ENCODE peak calls at places on chromosomes 5 and 9, in seven cellular contexts. M is bronchial epithelial cell; V is CD8-positive, alpha-beta T cell; D is adrenal gland; T is brain microvascular endothelial cell; X is foreskin fibroblast; G is transverse colon. H is an unnamed sample.

GRCh38 chr9:69104830-69105527 is 69.1 kb upstream of the TJP2 start:
- DNase-seq in M (peak), V (no peak), D (no peak), T (no peak), X (no peak), G (peak), H (no peak)

GRCh38 chr9:81477669-81478068 is 211.7 kb downstream of the TLE1 start:
- DNase-seq in M (no peak), V (no peak), D (no peak), T (no peak), X (peak), G (no peak), H (no peak)

GRCh38 chr9:123927625-123928308 is 2.2 kb downstream of the DENND1A start:
- DNase-seq in M (peak), V (no peak), D (no peak), T (no peak), X (peak), G (peak), H (peak)

GRCh38 chr5:82307431-82307830 is 29.3 kb upstream of the RPS23 start:
- DNase-seq in M (no peak), V (no peak), D (no peak), T (no peak), X (peak), G (no peak), H (peak)

GRCh38 chr9:88583901-88584596 is 49.1 kb downstream of the NXNL2 start:
- DNase-seq in M (peak), V (no peak), D (no peak), T (peak), X (peak), G (no peak), H (peak)

GRCh38 chr5:14816999-14817761 is 54.4 kb downstream of the ANKH start:
- DNase-seq in M (peak), V (no peak), D (no peak), T (peak), X (peak), G (no peak), H (peak)

GRCh38 chr9:107760469-107761242 is 271.1 kb upstream of the KLF4 start:
- DNase-seq in M (no peak), V (no peak), D (peak), T (no peak), X (no peak), G (no peak), H (no peak)

GRCh38 chr5:151384106-151384505 is 36.7 kb upstream of the SLC36A2 start:
- DNase-seq in M (peak), V (no peak), D (no peak), T (no peak), X (no peak), G (no peak), H (peak)

GRCh38 chr9:18274693-18275092 is 199.3 kb upstream of the ADAMTSL1 start:
- DNase-seq in M (peak), V (no peak), D (no peak), T (no peak), X (peak), G (no peak), H (peak)

GRCh38 chr5:34500236-34500836 is 155.8 kb upstream of the RAI14 start:
- DNase-seq in M (peak), V (no peak), D (no peak), T (no peak), X (peak), G (no peak), H (no peak)

GRCh38 chr9:89295400-89295799 is 15.6 kb upstream of the CKS2 start:
- DNase-seq in M (no peak), V (no peak), D (no peak), T (no peak), X (no peak), G (no peak), H (no peak)

GRCh38 chr9:124594673-124595072 is 87.5 kb upstream of the NR5A1 start:
- DNase-seq in M (no peak), V (no peak), D (no peak), T (no peak), X (no peak), G (no peak), H (no peak)

GRCh38 chr5:36422957-36423356 is 121.3 kb upstream of the RANBP3L start:
- DNase-seq in M (peak), V (no peak), D (no peak), T (peak), X (no peak), G (no peak), H (peak)

DNA sequence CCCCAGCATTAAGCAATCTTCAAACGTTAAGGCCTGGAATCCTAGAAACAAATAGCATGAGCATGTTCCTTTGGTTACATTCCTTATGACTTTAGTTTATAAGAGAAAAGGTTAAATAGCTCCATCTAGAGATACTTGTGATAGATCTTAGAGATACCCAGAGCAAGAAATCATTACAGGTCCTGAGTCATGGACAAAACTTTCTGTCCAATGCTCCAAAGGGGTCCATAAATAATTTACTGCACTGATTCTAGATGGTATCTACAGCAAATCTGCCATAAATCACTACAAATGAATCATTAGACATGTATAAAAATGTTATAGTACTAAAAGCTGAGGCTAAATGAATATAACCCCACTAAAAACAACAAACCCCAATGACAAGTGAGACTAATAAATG is 139.6 kb downstream of the HTR1A start:
- DNase-seq in M (peak), V (no peak), D (no peak), T (no peak), X (no peak), G (no peak), H (no peak)
- TF ChIP-seq CTCF in M (no peak), V (no peak), D (peak), T (no peak), X (no peak), G (no peak), H (no peak)

GRCh38 chr5:32510860-32511259 is 66.3 kb upstream of the ZFR start:
- DNase-seq in M (no peak), V (no peak), D (no peak), T (no peak), X (no peak), G (no peak), H (no peak)
- H3K4me3 ChIP-seq in M (no peak), V (no peak), D (no peak), T (no peak), X (no peak), G (no peak), H (no peak)

GRCh38 chr5:73981696-73982095 is 355.7 kb downstream of the ARHGEF28 start:
- DNase-seq in M (no peak), V (no peak), D (no peak), T (no peak), X (no peak), G (no peak), H (no peak)

GRCh38 chr5:73987915-73988314 is 361.9 kb downstream of the ARHGEF28 start:
- DNase-seq in M (peak), V (no peak), D (no peak), T (no peak), X (no peak), G (no peak), H (no peak)

GRCh38 chr5:73986729-73987128 is 360.7 kb downstream of the ARHGEF28 start:
- DNase-seq in M (no peak), V (no peak), D (no peak), T (no peak), X (no peak), G (no peak), H (no peak)

GRCh38 chr5:73983661-73984060 is 357.7 kb downstream of the ARHGEF28 start:
- DNase-seq in M (peak), V (no peak), D (no peak), T (no peak), X (no peak), G (no peak), H (no peak)

DNA sequence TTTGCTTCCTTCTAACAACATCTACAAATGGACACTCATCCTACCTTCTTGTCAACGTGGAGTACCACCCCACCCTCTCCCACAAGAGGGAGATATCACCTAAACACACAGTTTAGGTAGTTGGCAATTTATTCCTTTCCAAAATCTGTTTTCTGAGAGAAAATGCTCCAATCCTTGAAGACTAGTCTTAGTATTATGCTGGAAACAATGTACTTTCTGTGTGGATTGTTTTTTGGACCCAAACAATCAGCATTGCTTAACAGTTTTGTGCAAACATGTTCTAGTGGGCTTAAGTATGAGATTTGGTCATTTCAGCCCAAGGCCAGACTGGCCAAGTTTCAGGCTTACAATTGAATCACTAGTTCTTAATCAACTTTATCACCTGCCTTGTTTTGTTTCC is 359.1 kb downstream of the ARHGEF28 start:
- DNase-seq in M (peak), V (no peak), D (no peak), T (peak), X (peak), G (no peak), H (peak)
- TF ChIP-seq CTCF in M (peak), V (no peak), D (peak), T (peak), X (peak), G (peak), H (peak)

DNA sequence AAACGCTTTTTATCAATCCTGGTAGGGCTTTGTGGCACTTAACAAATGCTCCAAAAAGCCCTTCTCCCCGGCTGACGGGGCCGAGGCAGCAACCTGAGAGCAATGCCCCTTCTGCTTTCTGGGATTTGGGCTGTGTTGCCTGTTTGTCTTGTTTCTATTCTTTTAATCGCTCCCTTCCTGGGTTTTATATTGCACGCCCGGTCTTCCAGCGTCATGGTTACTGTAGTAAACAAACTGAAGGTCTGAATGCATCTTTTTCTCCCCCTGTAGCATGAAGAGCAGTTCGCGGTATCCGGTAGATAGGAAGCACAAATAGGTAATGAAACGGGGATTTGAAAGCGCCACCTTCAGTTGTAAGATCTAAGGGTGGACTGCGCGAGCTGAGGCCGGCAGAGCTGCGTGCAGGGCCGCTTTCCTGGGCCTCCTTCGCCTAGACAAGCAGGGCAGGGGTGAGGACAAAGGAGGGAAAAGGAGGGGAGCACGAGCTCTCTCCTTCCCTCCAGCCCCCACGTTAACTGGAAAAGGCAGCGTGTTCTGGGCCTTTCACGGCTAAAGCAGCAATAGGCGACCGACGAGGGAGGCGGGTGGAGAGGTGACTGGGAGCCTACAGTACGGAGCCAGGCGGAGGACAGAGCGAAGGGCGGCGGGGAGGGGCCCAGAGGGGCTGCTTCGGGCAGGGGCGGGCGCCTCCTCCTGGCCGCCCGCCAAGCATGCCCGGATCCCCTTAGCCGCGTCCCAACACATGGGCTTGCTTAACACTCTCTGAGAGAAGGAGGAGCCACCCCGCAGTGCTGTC is 49.3 kb upstream of the ZNF366 start:
- DNase-seq in M (peak), V (no peak), D (peak), T (peak), X (peak), G (peak), H (peak)
- H3K4me3 ChIP-seq in M (peak), V (peak), D (no peak), T (peak), X (peak), G (peak), H (peak)

GRCh38 chr5:132680780-132681475 is 7.1 kb downstream of the IL4 start:
- DNase-seq in M (no peak), V (peak), D (no peak), T (no peak), X (no peak), G (no peak), H (no peak)
- TF ChIP-seq CTCF in M (no peak), V (no peak), D (no peak), T (no peak), X (no peak), G (no peak), H (no peak)

GRCh38 chr5:72499730-72500129 is 7.5 kb downstream of the ZNF366 start:
- DNase-seq in M (no peak), V (no peak), D (no peak), T (no peak), X (no peak), G (no peak), H (no peak)

GRCh38 chr5:72499090-72499489 is 8.1 kb downstream of the ZNF366 start:
- DNase-seq in M (no peak), V (no peak), D (no peak), T (no peak), X (no peak), G (no peak), H (no peak)

GRCh38 chr5:72498284-72498683 is 8.9 kb downstream of the ZNF366 start:
- DNase-seq in M (peak), V (no peak), D (no peak), T (peak), X (peak), G (no peak), H (peak)

GRCh38 chr5:72497823-72498222 is 9.4 kb downstream of the ZNF366 start:
- DNase-seq in M (no peak), V (no peak), D (no peak), T (no peak), X (no peak), G (no peak), H (no peak)

GRCh38 chr5:72494700-72495124 is 12.5 kb downstream of the ZNF366 start:
- DNase-seq in M (peak), V (no peak), D (no peak), T (no peak), X (peak), G (no peak), H (no peak)
- H3K4me3 ChIP-seq in M (no peak), V (no peak), D (no peak), T (no peak), X (no peak), G (no peak), H (no peak)

DNA sequence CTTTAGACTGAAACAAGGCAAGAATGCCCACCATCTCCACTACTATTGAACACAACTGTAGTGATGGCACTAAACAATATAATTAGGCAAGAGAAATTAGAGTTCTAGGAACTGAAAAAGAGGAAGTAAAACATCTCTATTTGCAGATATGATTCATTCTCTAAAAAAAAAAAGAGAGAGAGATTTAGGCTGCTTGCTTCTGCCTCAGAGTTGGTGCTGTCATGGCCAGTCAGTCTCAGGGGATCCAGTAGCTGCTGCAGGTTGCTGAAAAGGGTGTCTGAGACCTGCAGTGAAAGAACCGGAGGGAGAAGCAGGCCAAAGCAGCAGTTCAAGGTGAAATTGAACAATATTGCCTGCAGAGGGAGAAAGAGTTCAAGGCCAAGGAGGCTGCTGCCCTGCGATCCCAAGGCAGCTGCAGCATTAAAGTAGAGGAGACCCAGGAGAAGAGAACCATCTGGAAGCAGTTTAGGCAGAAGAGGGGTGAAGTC is 72.5 kb downstream of the AP3B1 start:
- DNase-seq in M (peak), V (no peak), D (no peak), T (peak), X (peak), G (peak), H (peak)
- TF ChIP-seq CTCF in M (no peak), V (no peak), D (no peak), T (peak), X (peak), G (no peak), H (peak)

DNA sequence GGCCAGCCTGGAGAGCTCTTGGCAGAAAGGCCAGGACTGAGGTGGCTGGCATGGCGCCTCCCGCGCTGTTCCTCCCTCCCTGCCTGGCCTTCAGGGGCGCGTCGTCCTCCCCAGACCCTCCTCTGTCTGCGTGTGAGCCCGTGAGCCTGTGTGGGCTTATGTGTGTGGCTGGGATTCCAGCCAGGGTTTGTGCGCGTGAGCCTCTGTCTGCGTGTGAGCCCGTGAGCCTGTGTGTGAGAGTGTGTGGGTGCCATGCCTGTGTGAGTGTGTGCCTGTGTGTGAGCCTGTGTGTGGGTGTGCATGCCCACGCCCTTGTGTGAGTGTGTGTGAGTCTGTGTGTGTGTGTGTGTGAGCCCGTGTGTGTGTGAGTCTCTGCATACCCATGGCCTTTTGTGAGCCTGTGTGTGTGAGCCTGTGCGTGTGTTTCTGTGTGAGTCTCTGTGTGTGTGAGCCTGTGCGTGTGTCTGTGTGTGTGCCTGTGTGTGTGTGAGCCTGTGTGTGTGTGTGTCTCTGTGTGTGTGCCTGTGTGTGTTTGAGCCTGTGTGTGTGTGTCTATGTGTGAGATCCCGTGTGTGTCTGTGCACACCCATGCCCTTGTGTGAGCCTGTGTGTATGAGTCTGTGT is 13.0 kb downstream of the RXRA start:
- DNase-seq in M (no peak), V (no peak), D (no peak), T (no peak), X (peak), G (no peak), H (no peak)
- H3K4me3 ChIP-seq in M (no peak), V (no peak), D (no peak), T (no peak), X (no peak), G (peak), H (no peak)